ENCODE peak calls at places on chromosomes 12 and 14, in ten cellular contexts. B, R, Z, D, F, W, K, G, A and C are unnamed samples. For H3K9me3, the result is how much of the 10 kb centered on the place peaks cover.

GRCh38 chr12:55549302-55549701 is at the start of gene OR6C4:
- DNase-seq in B (no peak), R (no peak), Z (no peak), D (no peak), F (no peak), W (no peak), K (no peak), G (no peak), A (no peak), C (no peak)

GRCh38 chr12:28759334-28759733 is 389.7 kb upstream of the FAR2 start:
- DNase-seq in B (no peak), R (peak), Z (no peak), D (no peak), F (no peak), W (peak), K (no peak), G (peak), A (no peak), C (no peak)

GRCh38 chr12:123269395-123269892 is 2.2 kb downstream of the CDK2AP1 start:
- DNase-seq in B (peak), R (peak), Z (peak), D (peak), F (peak), W (peak), K (peak), G (peak), A (peak), C (no peak)

GRCh38 chr14:76710093-76711010 is 50.9 kb upstream of the VASH1 start:
- DNase-seq in B (peak), R (peak), Z (peak), D (no peak), F (peak), W (peak), K (no peak), G (peak), A (peak), C (no peak)

GRCh38 chr12:89829434-89829975 is 120.9 kb upstream of the ATP2B1 start:
- DNase-seq in B (no peak), R (no peak), Z (no peak), D (no peak), F (no peak), W (no peak), K (no peak), G (no peak), A (no peak), C (no peak)

GRCh38 chr12:109947511-109947910 is 47.4 kb downstream of the TCHP start:
- DNase-seq in B (no peak), R (peak), Z (no peak), D (no peak), F (no peak), W (no peak), K (no peak), G (no peak), A (no peak), C (no peak)

GRCh38 chr14:77108753-77109152 is 10.7 kb downstream of the CIPC start:
- DNase-seq in B (no peak), R (no peak), Z (no peak), D (no peak), F (no peak), W (no peak), K (no peak), G (no peak), A (no peak), C (no peak)

GRCh38 chr14:100076630-100077029 is 11.4 kb downstream of the EVL start:
- DNase-seq in B (no peak), R (peak), Z (no peak), D (no peak), F (no peak), W (no peak), K (no peak), G (no peak), A (no peak), C (no peak)

GRCh38 chr12:58393152-58393551 is 451.8 kb downstream of the ATP23 start:
- DNase-seq in B (no peak), R (no peak), Z (no peak), D (no peak), F (no peak), W (no peak), K (no peak), G (no peak), A (no peak), C (no peak)

GRCh38 chr12:129212221-129212630 is 358.9 kb downstream of the GLT1D1 start:
- DNase-seq in B (no peak), R (no peak), Z (no peak), D (no peak), F (no peak), W (peak), K (no peak), G (no peak), A (no peak), C (no peak)

GRCh38 chr12:51318846-51319570 is 5.0 kb downstream of the BIN2 start:
- DNase-seq in B (peak), R (peak), Z (no peak), D (peak), F (peak), W (no peak), K (no peak), G (no peak), A (no peak), C (no peak)

GRCh38 chr12:76274699-76275098 is 73.5 kb downstream of the BBS10 start:
- DNase-seq in B (no peak), R (peak), Z (no peak), D (no peak), F (no peak), W (no peak), K (no peak), G (no peak), A (no peak), C (no peak)

GRCh38 chr12:19125325-19125724 is 4.2 kb upstream of the PLEKHA5 start:
- DNase-seq in B (no peak), R (peak), Z (no peak), D (no peak), F (no peak), W (no peak), K (no peak), G (no peak), A (no peak), C (no peak)

GRCh38 chr14:72892879-72893635 is 844 bp downstream of the DPF3 start:
- DNase-seq in B (peak), R (peak), Z (peak), D (peak), F (peak), W (peak), K (no peak), G (peak), A (peak), C (no peak)

GRCh38 chr14:28763914-28764848 is 2.4 kb upstream of the FOXG1 start:
- DNase-seq in B (no peak), R (no peak), Z (no peak), D (no peak), F (no peak), W (peak), K (no peak), G (peak), A (no peak), C (no peak)

GRCh38 chr12:132103542-132104308 is 40.4 kb downstream of the DDX51 start:
- DNase-seq in B (no peak), R (no peak), Z (no peak), D (no peak), F (no peak), W (peak), K (no peak), G (peak), A (no peak), C (no peak)

GRCh38 chr14:91119556-91120311 is 5.9 kb downstream of the DGLUCY start:
- DNase-seq in B (no peak), R (no peak), Z (no peak), D (no peak), F (no peak), W (no peak), K (peak), G (no peak), A (no peak), C (no peak)

GRCh38 chr14:88592016-88592415 is 29.2 kb downstream of the ZC3H14 start:
- DNase-seq in B (no peak), R (no peak), Z (no peak), D (no peak), F (no peak), W (no peak), K (no peak), G (no peak), A (peak), C (no peak)

GRCh38 chr14:34678306-34678705 is 36.1 kb downstream of the CFL2 start:
- DNase-seq in B (no peak), R (peak), Z (no peak), D (no peak), F (no peak), W (no peak), K (no peak), G (no peak), A (no peak), C (no peak)

GRCh38 chr12:53844989-53845836 is 93.4 kb upstream of the HOXC13 start:
- DNase-seq in B (no peak), R (peak), Z (no peak), D (no peak), F (no peak), W (no peak), K (no peak), G (no peak), A (peak), C (no peak)

GRCh38 chr12:13609874-13610273 is 371.5 kb downstream of the GRIN2B start:
- DNase-seq in B (no peak), R (no peak), Z (no peak), D (no peak), F (no peak), W (peak), K (no peak), G (no peak), A (no peak), C (no peak)

GRCh38 chr12:2679068-2679815 is 115.5 kb upstream of the FKBP4 start:
- DNase-seq in B (no peak), R (no peak), Z (no peak), D (no peak), F (no peak), W (peak), K (no peak), G (no peak), A (no peak), C (no peak)

GRCh38 chr14:90661881-90662280 is 154.3 kb downstream of the TTC7B start:
- DNase-seq in B (no peak), R (no peak), Z (no peak), D (no peak), F (no peak), W (no peak), K (no peak), G (no peak), A (no peak), C (no peak)

GRCh38 chr12:1907652-1908611 is 10.5 kb downstream of the CACNA2D4 start:
- DNase-seq in B (peak), R (no peak), Z (no peak), D (peak), F (peak), W (peak), K (peak), G (no peak), A (no peak), C (no peak)

GRCh38 chr12:19688489-19688888 is 249.2 kb downstream of the AEBP2 start:
- DNase-seq in B (no peak), R (peak), Z (no peak), D (no peak), F (no peak), W (no peak), K (no peak), G (no peak), A (no peak), C (no peak)

GRCh38 chr14:34733245-34733644 is 18.9 kb upstream of the CFL2 start:
- DNase-seq in B (no peak), R (peak), Z (no peak), D (no peak), F (no peak), W (no peak), K (no peak), G (no peak), A (no peak), C (no peak)

GRCh38 chr12:132236129-132236929 is 92.1 kb downstream of the NOC4L start:
- DNase-seq in B (no peak), R (no peak), Z (no peak), D (no peak), F (no peak), W (no peak), K (no peak), G (no peak), A (no peak), C (no peak)

GRCh38 chr14:64659366-64659765 is 44.9 kb upstream of the PLEKHG3 start:
- DNase-seq in B (no peak), R (no peak), Z (no peak), D (no peak), F (no peak), W (no peak), K (no peak), G (no peak), A (no peak), C (no peak)

GRCh38 chr12:27595231-27595642 is 71.2 kb downstream of the PPFIBP1 start:
- DNase-seq in B (no peak), R (peak), Z (peak), D (no peak), F (no peak), W (no peak), K (no peak), G (peak), A (peak), C (no peak)

GRCh38 chr12:7113389-7113871 is 4.4 kb upstream of the C1RL start:
- DNase-seq in B (peak), R (peak), Z (no peak), D (no peak), F (peak), W (peak), K (no peak), G (peak), A (no peak), C (peak)

GRCh38 chr14:53152627-53152908 is 555 bp downstream of the DDHD1 start:
- DNase-seq in B (peak), R (no peak), Z (no peak), D (no peak), F (no peak), W (peak), K (no peak), G (no peak), A (no peak), C (no peak)

DNA sequence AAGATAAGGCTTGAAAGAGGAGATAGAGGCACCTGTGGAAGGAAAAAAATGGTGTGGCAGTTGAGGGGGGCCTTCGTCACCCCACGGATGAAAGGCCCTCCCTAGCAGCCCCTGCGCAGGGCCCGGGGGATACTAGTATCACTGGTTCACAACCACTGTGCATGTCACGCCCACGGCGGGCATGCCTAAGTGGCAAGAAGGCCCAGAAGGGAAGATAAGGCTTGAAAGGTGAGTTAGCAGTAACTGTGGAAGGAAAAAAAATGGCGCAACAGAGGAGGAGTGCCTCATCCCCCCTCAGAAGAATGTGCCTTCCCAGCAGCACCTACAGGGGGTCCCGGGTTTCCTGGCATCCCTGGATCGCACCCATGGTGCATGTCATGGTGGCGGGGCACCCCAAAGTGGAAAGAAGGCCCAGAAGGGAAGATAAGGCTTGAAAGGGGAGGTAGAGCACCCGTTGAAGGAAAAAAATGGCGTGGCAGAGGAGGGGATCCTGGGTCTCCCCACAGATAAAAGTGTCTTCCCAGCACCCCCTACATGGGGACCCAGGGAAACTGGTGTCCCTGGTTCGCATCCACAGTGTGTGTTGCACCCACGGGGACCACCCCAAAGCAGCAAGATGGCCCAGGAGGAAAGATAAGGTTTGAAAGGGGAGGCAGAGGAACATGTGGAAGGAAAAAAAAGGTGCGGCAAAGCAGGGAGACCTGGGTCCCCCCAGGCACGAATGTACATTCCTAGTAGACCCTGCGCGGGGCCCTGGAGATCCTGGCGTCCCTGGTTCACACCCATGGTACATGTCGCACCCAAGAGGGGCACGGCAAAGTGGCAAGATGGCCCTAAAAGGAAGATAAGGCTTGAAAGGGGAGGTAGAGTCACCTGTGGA is 279.2 kb downstream of the ALG10 start:
- DNase-seq in B (no peak), R (no peak), Z (no peak), D (no peak), F (no peak), W (no peak), K (no peak), G (no peak), A (no peak), C (no peak)
- H3K9me3 ChIP-seq in B (under half), R (under half), Z (under half), D (half or more), F (under half), W (half or more), K (half or more), G (under half), A (under half), C (under half)

GRCh38 chr12:37547611-37548010 is 769.0 kb upstream of the ALG10B start:
- DNase-seq in B (no peak), R (no peak), Z (no peak), D (no peak), F (no peak), W (no peak), K (no peak), G (no peak), A (no peak), C (no peak)
- H3K9me3 ChIP-seq in B (under half), R (under half), Z (under half), D (under half), F (under half), W (under half), K (half or more), G (under half), A (under half), C (under half)

GRCh38 chr14:97644365-97644764 is 847.2 kb downstream of the VRK1 start:
- DNase-seq in B (no peak), R (no peak), Z (no peak), D (no peak), F (no peak), W (no peak), K (no peak), G (no peak), A (no peak), C (no peak)

GRCh38 chr14:97640031-97640430 is 842.8 kb downstream of the VRK1 start:
- DNase-seq in B (no peak), R (no peak), Z (no peak), D (no peak), F (no peak), W (peak), K (no peak), G (no peak), A (no peak), C (no peak)

GRCh38 chr14:97638864-97639263 is 841.7 kb downstream of the VRK1 start:
- DNase-seq in B (no peak), R (no peak), Z (no peak), D (no peak), F (no peak), W (no peak), K (no peak), G (no peak), A (no peak), C (no peak)

GRCh38 chr14:97641827-97642226 is 844.6 kb downstream of the VRK1 start:
- DNase-seq in B (no peak), R (no peak), Z (no peak), D (no peak), F (no peak), W (no peak), K (no peak), G (no peak), A (no peak), C (no peak)

DNA sequence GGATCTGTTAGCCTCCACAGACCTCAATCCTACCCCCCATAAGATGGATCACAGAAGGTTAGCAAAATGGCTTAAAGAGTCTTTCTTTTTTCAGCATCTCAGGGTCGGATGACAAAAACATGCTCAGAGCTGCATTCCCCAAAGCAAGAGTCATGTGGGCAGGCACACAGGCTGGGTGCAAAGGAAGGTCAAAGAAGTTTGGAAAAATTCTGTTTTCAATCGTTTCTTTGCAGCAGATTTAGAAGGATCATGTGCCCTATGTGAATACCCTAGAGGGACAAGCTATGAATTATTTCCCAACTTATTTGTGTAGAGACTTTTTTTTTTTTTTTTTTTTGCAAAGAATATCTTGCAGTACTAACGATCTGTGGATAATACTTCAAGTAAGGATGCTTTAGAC is 845.4 kb downstream of the VRK1 start:
- DNase-seq in B (no peak), R (no peak), Z (no peak), D (no peak), F (no peak), W (no peak), K (no peak), G (no peak), A (no peak), C (no peak)
- H3K9me3 ChIP-seq in B (under half), R (under half), Z (under half), D (under half), F (under half), W (under half), K (under half), G (under half), A (under half), C (under half)

GRCh38 chr14:101635238-101636080 is 74.2 kb downstream of the DIO3 start:
- DNase-seq in B (no peak), R (no peak), Z (no peak), D (no peak), F (no peak), W (no peak), K (no peak), G (no peak), A (no peak), C (no peak)
- H3K9me3 ChIP-seq in B (under half), R (under half), Z (under half), D (under half), F (under half), W (under half), K (under half), G (under half), A (under half), C (under half)

GRCh38 chr14:26992403-26993115 is 394.7 kb upstream of the NOVA1 start:
- DNase-seq in B (no peak), R (peak), Z (no peak), D (no peak), F (no peak), W (no peak), K (no peak), G (no peak), A (no peak), C (no peak)
- H3K9me3 ChIP-seq in B (under half), R (under half), Z (under half), D (under half), F (under half), W (under half), K (under half), G (under half), A (under half), C (under half)

GRCh38 chr12:34597548-34598351 is 575.5 kb downstream of the ALG10 start:
- DNase-seq in B (no peak), R (no peak), Z (no peak), D (peak), F (no peak), W (no peak), K (peak), G (no peak), A (no peak), C (no peak)
- H3K9me3 ChIP-seq in B (under half), R (under half), Z (under half), D (half or more), F (under half), W (half or more), K (half or more), G (under half), A (under half), C (under half)

DNA sequence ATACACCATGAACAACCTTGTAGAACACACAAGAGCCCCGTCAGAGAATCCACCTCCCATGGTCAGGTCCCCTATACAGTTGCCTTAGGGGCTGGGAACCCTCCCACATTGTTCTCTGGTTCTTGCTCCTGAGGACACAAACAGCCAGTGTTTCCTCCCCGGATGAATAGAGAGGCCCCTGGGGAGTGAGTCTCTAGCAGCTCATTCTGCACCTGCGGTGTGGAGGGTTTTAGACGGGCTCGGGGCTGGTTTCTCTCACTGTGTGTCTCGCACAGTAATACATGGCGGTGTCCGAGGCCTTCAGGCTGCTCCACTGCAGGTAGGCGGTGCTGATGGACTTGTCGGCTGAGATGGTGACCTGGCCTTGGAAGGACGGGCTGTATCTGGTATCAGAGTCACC is 1052.1 kb downstream of the TMEM121 start:
- DNase-seq in B (no peak), R (no peak), Z (no peak), D (no peak), F (no peak), W (no peak), K (no peak), G (no peak), A (no peak), C (no peak)
- H3K9me3 ChIP-seq in B (under half), R (under half), Z (under half), D (under half), F (under half), W (half or more), K (under half), G (under half), A (under half), C (under half)